ENCODE peak calls at places on chromosomes 1 and 21, in ten cellular contexts. E is fibroblast of mammary gland; G is HuH-7.5; W is RPMI7951; B is effector memory CD4-positive, alpha-beta T cell; Y is H54; S is H4; X is activated gamma-delta T cell treated with Interleukin-2 at 50 U/mL for 16 hours; C is glutamatergic neuron; K is NCI-H748 treated with DMSO at 0.1 percent for 48 hours. Z is an unnamed sample.

GRCh38 chr1:113871597-113872113 is at the start of gene PTPN22:
- DNase-seq in E (peak), G (no peak), W (peak), B (peak), Y (peak), S (peak), X (peak), C (no peak), K (no peak), Z (no peak)

GRCh38 chr1:44946720-44947059 is 39.7 kb downstream of the EIF2B3 start:
- DNase-seq in E (no peak), G (no peak), W (no peak), B (no peak), Y (no peak), S (no peak), X (no peak), C (no peak), K (no peak), Z (peak)

GRCh38 chr1:162376754-162377153 is at the start of gene SPATA46:
- DNase-seq in E (no peak), G (no peak), W (no peak), B (no peak), Y (no peak), S (no peak), X (no peak), C (no peak), K (no peak), Z (no peak)

GRCh38 chr1:202571719-202572339 is 138.4 kb downstream of the SYT2 start:
- DNase-seq in E (peak), G (no peak), W (peak), B (no peak), Y (no peak), S (peak), X (no peak), C (no peak), K (peak), Z (peak)

GRCh38 chr1:221783437-221783836 is 41.5 kb upstream of the DUSP10 start:
- DNase-seq in E (no peak), G (no peak), W (peak), B (no peak), Y (no peak), S (no peak), X (no peak), C (no peak), K (no peak), Z (no peak)

GRCh38 chr1:82227286-82227685 is 426.6 kb downstream of the ADGRL2 start:
- DNase-seq in E (no peak), G (no peak), W (no peak), B (no peak), Y (no peak), S (no peak), X (no peak), C (no peak), K (no peak), Z (no peak)

GRCh38 chr1:27144920-27145661 is 9.8 kb downstream of the SLC9A1 start:
- DNase-seq in E (peak), G (no peak), W (peak), B (no peak), Y (no peak), S (peak), X (no peak), C (peak), K (no peak), Z (no peak)

GRCh38 chr1:227793948-227794812 is 21.3 kb upstream of the PRSS38 start:
- DNase-seq in E (peak), G (no peak), W (peak), B (no peak), Y (no peak), S (peak), X (no peak), C (no peak), K (no peak), Z (no peak)

GRCh38 chr1:27864264-27864895 is 8.0 kb upstream of the THEMIS2 start:
- DNase-seq in E (no peak), G (no peak), W (no peak), B (no peak), Y (no peak), S (no peak), X (no peak), C (no peak), K (no peak), Z (no peak)

GRCh38 chr1:196209983-196210382 is 398.3 kb downstream of the KCNT2 start:
- DNase-seq in E (peak), G (no peak), W (peak), B (no peak), Y (no peak), S (no peak), X (no peak), C (no peak), K (no peak), Z (no peak)

GRCh38 chr21:44199448-44199847 is 41.3 kb downstream of the ICOSLG start:
- DNase-seq in E (no peak), G (no peak), W (peak), B (no peak), Y (no peak), S (peak), X (no peak), C (no peak), K (no peak), Z (no peak)

GRCh38 chr1:116875391-116875790 is 34.3 kb upstream of the PTGFRN start:
- DNase-seq in E (no peak), G (no peak), W (no peak), B (no peak), Y (no peak), S (no peak), X (no peak), C (no peak), K (no peak), Z (no peak)

GRCh38 chr1:207327994-207328393 is 6.5 kb downstream of the CD55 start:
- DNase-seq in E (peak), G (no peak), W (peak), B (no peak), Y (no peak), S (no peak), X (no peak), C (no peak), K (no peak), Z (no peak)

GRCh38 chr1:185568155-185569123 is 165.8 kb upstream of the HMCN1 start:
- DNase-seq in E (no peak), G (no peak), W (no peak), B (no peak), Y (no peak), S (no peak), X (no peak), C (no peak), K (no peak), Z (no peak)

GRCh38 chr1:50333595-50333974 is 89.7 kb downstream of the DMRTA2 start:
- DNase-seq in E (peak), G (peak), W (peak), B (peak), Y (peak), S (peak), X (peak), C (peak), K (no peak), Z (no peak)

GRCh38 chr1:46533179-46533864 is 18.1 kb downstream of the KNCN start:
- DNase-seq in E (peak), G (no peak), W (no peak), B (peak), Y (no peak), S (no peak), X (peak), C (peak), K (peak), Z (no peak)

GRCh38 chr1:210132582-210132981 is 100.0 kb upstream of the SERTAD4 start:
- DNase-seq in E (peak), G (no peak), W (peak), B (no peak), Y (no peak), S (peak), X (no peak), C (no peak), K (no peak), Z (no peak)

GRCh38 chr1:158506369-158506987 is 34.5 kb downstream of the OR10R2 start:
- DNase-seq in E (peak), G (no peak), W (peak), B (peak), Y (peak), S (peak), X (peak), C (peak), K (no peak), Z (peak)

GRCh38 chr1:33612877-33613487 is 140.5 kb downstream of the ZSCAN20 start:
- DNase-seq in E (peak), G (peak), W (peak), B (no peak), Y (peak), S (peak), X (no peak), C (peak), K (peak), Z (peak)

GRCh38 chr1:207309775-207310273 is 11.7 kb upstream of the CD55 start:
- DNase-seq in E (peak), G (no peak), W (peak), B (no peak), Y (peak), S (peak), X (no peak), C (no peak), K (no peak), Z (peak)

GRCh38 chr21:34091607-34092006 is 18.2 kb downstream of the MRPS6 start:
- DNase-seq in E (no peak), G (no peak), W (no peak), B (no peak), Y (no peak), S (no peak), X (no peak), C (no peak), K (no peak), Z (no peak)

GRCh38 chr1:51280321-51281096 is 44.4 kb downstream of the RNF11 start:
- DNase-seq in E (no peak), G (no peak), W (no peak), B (no peak), Y (no peak), S (no peak), X (no peak), C (no peak), K (no peak), Z (no peak)

GRCh38 chr1:231934797-231935196 is 308.2 kb downstream of the DISC1 start:
- DNase-seq in E (no peak), G (peak), W (peak), B (no peak), Y (no peak), S (peak), X (no peak), C (no peak), K (peak), Z (peak)

GRCh38 chr1:22053018-22053860 is 730 bp downstream of the CDC42 start:
- DNase-seq in E (peak), G (peak), W (peak), B (peak), Y (peak), S (peak), X (peak), C (peak), K (peak), Z (peak)

GRCh38 chr1:37477198-37477931 is 3.0 kb downstream of the ZC3H12A start:
- DNase-seq in E (peak), G (no peak), W (peak), B (peak), Y (no peak), S (peak), X (peak), C (peak), K (no peak), Z (peak)

GRCh38 chr1:222310830-222311229 is 237.1 kb downstream of the HHIPL2 start:
- DNase-seq in E (no peak), G (no peak), W (peak), B (peak), Y (no peak), S (no peak), X (no peak), C (peak), K (no peak), Z (no peak)

GRCh38 chr21:36035381-36035791 is 24.9 kb downstream of the SETD4 start:
- DNase-seq in E (no peak), G (no peak), W (no peak), B (no peak), Y (no peak), S (no peak), X (no peak), C (no peak), K (no peak), Z (no peak)

GRCh38 chr1:205664399-205665108 is 15.8 kb downstream of the SLC45A3 start:
- DNase-seq in E (no peak), G (no peak), W (no peak), B (no peak), Y (peak), S (no peak), X (no peak), C (no peak), K (no peak), Z (peak)

GRCh38 chr1:155981266-155982088 is 3.1 kb upstream of the ARHGEF2 start:
- DNase-seq in E (peak), G (peak), W (peak), B (no peak), Y (peak), S (peak), X (no peak), C (no peak), K (no peak), Z (peak)

GRCh38 chr1:103948526-103948925 is 198.8 kb downstream of the AMY1C start:
- DNase-seq in E (peak), G (no peak), W (no peak), B (no peak), Y (no peak), S (no peak), X (no peak), C (no peak), K (peak), Z (no peak)

GRCh38 chr1:246254854-246255253 is 252.2 kb downstream of the SMYD3 start:
- DNase-seq in E (no peak), G (no peak), W (no peak), B (no peak), Y (no peak), S (no peak), X (no peak), C (no peak), K (no peak), Z (no peak)

GRCh38 chr1:171142081-171142450 is 43.0 kb upstream of the FMO2 start:
- DNase-seq in E (peak), G (peak), W (peak), B (no peak), Y (no peak), S (peak), X (no peak), C (no peak), K (no peak), Z (peak)

GRCh38 chr1:47432071-47433036 is 5.5 kb upstream of the FOXD2 start:
- DNase-seq in E (peak), G (peak), W (peak), B (peak), Y (peak), S (peak), X (peak), C (peak), K (peak), Z (peak)

GRCh38 chr1:96367791-96368190 is 353.8 kb upstream of the PTBP2 start:
- DNase-seq in E (no peak), G (no peak), W (no peak), B (no peak), Y (no peak), S (no peak), X (no peak), C (no peak), K (no peak), Z (no peak)

GRCh38 chr1:70628973-70629372 is 217.9 kb downstream of the CTH start:
- DNase-seq in E (no peak), G (no peak), W (no peak), B (no peak), Y (no peak), S (no peak), X (no peak), C (no peak), K (no peak), Z (no peak)

GRCh38 chr1:236636017-236636416 is 31.7 kb upstream of the HEATR1 start:
- DNase-seq in E (no peak), G (no peak), W (no peak), B (no peak), Y (no peak), S (no peak), X (no peak), C (no peak), K (no peak), Z (no peak)

GRCh38 chr1:15946546-15947381 is 29.1 kb downstream of the ZBTB17 start:
- DNase-seq in E (no peak), G (no peak), W (no peak), B (no peak), Y (no peak), S (no peak), X (no peak), C (no peak), K (no peak), Z (no peak)

GRCh38 chr1:21129407-21129806 is 47.3 kb downstream of the EIF4G3 start:
- DNase-seq in E (peak), G (no peak), W (no peak), B (no peak), Y (no peak), S (no peak), X (no peak), C (no peak), K (no peak), Z (no peak)